ENCODE peak calls at places on chromosome 11, in ten cellular contexts. E is heart right ventricle; M is non-pigmented ciliary epithelial cell; D is NCI-H524; Z is neural progenitor cell; A is activated CD8-positive, alpha-beta memory T cell treated with anti-CD3 and anti-CD28 coated beads for 4 hours; Y is NCI-H774; S is H4; L is psoas muscle; N is BJ. X is an unnamed sample.
A peak's percentile ranks its signal among the peaks of the same experiment; 100 is the strongest.

GRCh38 chr11:12876988-12877387 is 132.1 kb upstream of the RASSF10 start:
- DNase-seq in M (no peak), S (no peak), E (no peak), L (no peak), Z (no peak), Y (no peak), A (no peak), N (no peak), D (no peak), X (no peak)

GRCh38 chr11:44926036-44926435 is 24.6 kb downstream of the TP53I11 start:
- DNase-seq in E (no peak), A (no peak), D (no peak), Z (no peak), N (no peak), L (no peak), Y (no peak), M (no peak), S (no peak), X (no peak)

GRCh38 chr11:2776351-2777061 is 76.7 kb upstream of the KCNQ1OT1 start:
- DNase-seq in D (no peak), E (peak; percentile 2), N (no peak), Y (no peak), A (no peak), M (no peak), S (no peak), Z (no peak), L (peak; percentile 11), X (no peak)

GRCh38 chr11:94557391-94557790 is 9.8 kb upstream of the PIWIL4 start:
- DNase-seq in Y (no peak), E (no peak), Z (no peak), N (no peak), S (no peak), A (no peak), M (no peak), D (no peak), L (no peak), X (no peak)

GRCh38 chr11:23359297-23359696 is 499.0 kb upstream of the CCDC179 start:
- DNase-seq in M (peak; percentile 92), A (no peak), S (peak; percentile 90), Z (no peak), N (peak; percentile 74), Y (no peak), E (no peak), D (no peak), L (no peak), X (no peak)

GRCh38 chr11:2998073-2998850 is 6.1 kb upstream of the NAP1L4 start:
- DNase-seq in L (no peak), M (no peak), N (no peak), S (no peak), Y (peak; percentile 69), A (no peak), Z (no peak), E (no peak), D (peak; percentile 61), X (no peak)

GRCh38 chr11:32829680-32830412 is at the start of gene PRRG4:
- DNase-seq in D (no peak), Y (peak; percentile 72), Z (peak; percentile 82), A (no peak), S (peak; percentile 17), M (no peak), E (peak; percentile 35), L (peak; percentile 44), N (no peak), X (peak; percentile 11)

GRCh38 chr11:2743427-2744110 is 43.8 kb upstream of the KCNQ1OT1 start:
- DNase-seq in D (no peak), N (no peak), L (no peak), M (no peak), A (no peak), E (no peak), Z (no peak), Y (no peak), S (no peak), X (no peak)

GRCh38 chr11:8745431-8745986 is 62.9 kb downstream of the RPL27A start:
- DNase-seq in A (no peak), L (no peak), D (no peak), N (no peak), S (no peak), E (no peak), M (no peak), Y (no peak), Z (no peak), X (no peak)

GRCh38 chr11:2580444-2581050 is 119.2 kb downstream of the KCNQ1OT1 start:
- DNase-seq in Y (no peak), A (no peak), E (no peak), Z (no peak), N (no peak), L (peak; percentile 9), S (no peak), D (no peak), M (no peak), X (no peak)

GRCh38 chr11:124070906-124071621 is 29.9 kb upstream of the OR10G7 start:
- DNase-seq in N (peak; percentile 22), Z (peak; percentile 68), L (peak; percentile 50), A (peak; percentile 20), M (peak; percentile 50), Y (peak; percentile 65), S (peak; percentile 50), E (peak; percentile 59), D (peak; percentile 46), X (peak; percentile 25)

GRCh38 chr11:12246989-12247388 is 130.4 kb upstream of the PARVA start:
- DNase-seq in E (no peak), Y (no peak), A (no peak), M (no peak), D (no peak), N (no peak), Z (no peak), L (no peak), S (no peak), X (no peak)

GRCh38 chr11:76010051-76010450 is 195.0 kb downstream of the UVRAG start:
- DNase-seq in E (no peak), Y (no peak), A (no peak), L (no peak), D (no peak), S (no peak), M (no peak), Z (no peak), N (no peak), X (no peak)

GRCh38 chr11:73053964-73054363 is 88.2 kb downstream of the FCHSD2 start:
- DNase-seq in Z (no peak), E (no peak), D (no peak), N (no peak), S (no peak), A (no peak), Y (no peak), L (no peak), M (no peak), X (no peak)

GRCh38 chr11:117002639-117003305 is 95.5 kb downstream of the SIK3 start:
- DNase-seq in L (no peak), E (no peak), Y (no peak), N (no peak), S (no peak), Z (no peak), D (no peak), M (no peak), A (no peak), X (no peak)

GRCh38 chr11:5380740-5381342 is 2.8 kb upstream of the OR51M1 start:
- DNase-seq in S (peak; percentile 67), E (peak; percentile 32), Y (peak; percentile 37), M (peak; percentile 28), L (no peak), A (no peak), D (peak; percentile 9), Z (peak; percentile 83), N (no peak), X (peak; percentile 22)

GRCh38 chr11:65917077-65917433 is 1.8 kb downstream of the C11orf68 start:
- DNase-seq in Z (no peak), S (no peak), Y (no peak), M (no peak), N (no peak), L (no peak), D (no peak), A (no peak), E (no peak), X (no peak)

GRCh38 chr11:76792505-76793264 is 9.5 kb downstream of the TSKU start:
- DNase-seq in M (no peak), L (no peak), E (no peak), Y (no peak), S (no peak), N (no peak), D (no peak), Z (no peak), A (no peak), X (no peak)